ENCODE peak calls at places on chromosomes 2 and 18, in nine cellular contexts. O is mammary epithelial cell, H is fibroblast of pulmonary artery, Q is HFFc6, W is omental fat pad, N is endothelial cell, P is stomach, C is left ventricle myocardium inferior, A is breast epithelium. S is an unnamed sample.

GRCh38 chr2:73970850-73971471 is 13.7 kb upstream of the TET3 start:
- DNase-seq in H (peak), O (no peak), N (no peak), A (peak), P (peak), Q (no peak), W (peak), C (peak), S (peak)

GRCh38 chr18:79944126-79944731 is 7.2 kb downstream of the SLC66A2 start:
- DNase-seq in W (peak), O (no peak), C (no peak), N (no peak), P (peak), H (peak), Q (no peak), A (peak), S (no peak)

GRCh38 chr2:111900859-111901258 is 2.5 kb downstream of the MERTK start:
- DNase-seq in O (peak), C (no peak), P (peak), W (no peak), H (peak), Q (no peak), N (peak), A (no peak), S (peak)

GRCh38 chr18:5584751-5585417 is 41.1 kb upstream of the EPB41L3 start:
- DNase-seq in A (no peak), C (no peak), W (no peak), N (no peak), Q (no peak), H (peak), O (peak), P (no peak), S (no peak)

GRCh38 chr18:13137939-13138821 is 80.4 kb upstream of the LDLRAD4 start:
- DNase-seq in W (peak), P (peak), C (peak), A (no peak), Q (no peak), N (no peak), O (no peak), H (peak), S (no peak)

GRCh38 chr2:20444113-20444992 is 2.5 kb upstream of the RHOB start:
- DNase-seq in H (peak), A (no peak), O (no peak), Q (no peak), P (peak), C (peak), W (no peak), N (no peak), S (no peak)

GRCh38 chr2:44671896-44672295 is 269.6 kb upstream of the SIX3 start:
- DNase-seq in O (no peak), W (no peak), A (no peak), H (no peak), P (no peak), Q (no peak), C (no peak), N (no peak), S (no peak)

GRCh38 chr2:223837290-223838061 is at the start of gene AP1S3:
- DNase-seq in P (peak), C (peak), A (peak), O (peak), H (peak), Q (peak), N (peak), W (peak), S (peak)

GRCh38 chr2:70789304-70790078 is 952 bp downstream of the FIGLA start:
- DNase-seq in O (peak), C (peak), P (peak), H (peak), A (no peak), Q (peak), W (no peak), N (peak), S (peak)

GRCh38 chr18:12657849-12658829 is at the start of gene SPIRE1:
- DNase-seq in C (peak), N (peak), Q (peak), O (peak), P (peak), H (peak), A (peak), W (no peak), S (peak)

GRCh38 chr18:35991696-35992095 is 19.2 kb downstream of the RMP24 start:
- DNase-seq in A (no peak), C (no peak), Q (no peak), W (no peak), N (no peak), P (no peak), O (no peak), H (no peak), S (no peak)

GRCh38 chr2:124877065-124877671 is 852.1 kb downstream of the CNTNAP5 start:
- DNase-seq in N (no peak), C (no peak), H (peak), O (no peak), Q (no peak), P (no peak), W (no peak), A (no peak), S (no peak)

GRCh38 chr2:134359367-134360081 is 105.7 kb downstream of the MGAT5 start:
- DNase-seq in A (no peak), H (no peak), O (peak), C (peak), W (no peak), Q (no peak), N (no peak), P (no peak), S (no peak)

GRCh38 chr2:10597956-10598355 is 91.8 kb downstream of the NOL10 start:
- DNase-seq in C (no peak), P (no peak), Q (peak), O (peak), H (no peak), W (no peak), A (no peak), N (no peak), S (no peak)

GRCh38 chr2:70009776-70010175 is 48.3 kb upstream of the ASPRV1 start:
- DNase-seq in H (no peak), P (peak), O (no peak), A (no peak), C (no peak), Q (no peak), W (no peak), N (no peak), S (no peak)

GRCh38 chr2:220064282-220065042 is 437.0 kb downstream of the SLC4A3 start:
- DNase-seq in H (no peak), Q (no peak), C (no peak), W (no peak), N (no peak), O (no peak), A (no peak), P (no peak), S (no peak)

GRCh38 chr18:3360211-3360610 is 89.8 kb upstream of the TGIF1 start:
- DNase-seq in Q (no peak), A (no peak), O (no peak), C (no peak), P (no peak), H (no peak), W (no peak), N (no peak), S (no peak)

GRCh38 chr18:26656944-26657536 is 108.7 kb upstream of the KCTD1 start:
- DNase-seq in O (peak), H (peak), W (peak), C (peak), A (peak), N (peak), Q (peak), P (peak), S (peak)

GRCh38 chr18:61957801-61958516 is 65.2 kb upstream of the RNF152 start:
- DNase-seq in H (peak), O (no peak), N (no peak), P (no peak), W (no peak), A (no peak), Q (no peak), C (no peak), S (no peak)
- TF ChIP-seq CTCF in H (peak), O (no peak), N (no peak), P (no peak), W (no peak), A (no peak), Q (no peak), C (no peak), S (no peak)

GRCh38 chr18:7084080-7084765 is 33.4 kb downstream of the LAMA1 start:
- DNase-seq in N (no peak), Q (peak), O (peak), W (no peak), P (no peak), A (no peak), C (no peak), H (peak), S (no peak)
- TF ChIP-seq CTCF in N (no peak), Q (no peak), O (no peak), W (no peak), P (no peak), A (no peak), C (no peak), H (no peak), S (no peak)

GRCh38 chr18:76923485-76924085 is 101.2 kb downstream of the ZNF236 start:
- DNase-seq in C (no peak), N (peak), O (peak), Q (no peak), P (no peak), H (peak), A (no peak), W (no peak), S (peak)
- TF ChIP-seq CTCF in C (peak), N (peak), O (peak), Q (peak), P (no peak), H (peak), A (no peak), W (no peak), S (peak)

DNA sequence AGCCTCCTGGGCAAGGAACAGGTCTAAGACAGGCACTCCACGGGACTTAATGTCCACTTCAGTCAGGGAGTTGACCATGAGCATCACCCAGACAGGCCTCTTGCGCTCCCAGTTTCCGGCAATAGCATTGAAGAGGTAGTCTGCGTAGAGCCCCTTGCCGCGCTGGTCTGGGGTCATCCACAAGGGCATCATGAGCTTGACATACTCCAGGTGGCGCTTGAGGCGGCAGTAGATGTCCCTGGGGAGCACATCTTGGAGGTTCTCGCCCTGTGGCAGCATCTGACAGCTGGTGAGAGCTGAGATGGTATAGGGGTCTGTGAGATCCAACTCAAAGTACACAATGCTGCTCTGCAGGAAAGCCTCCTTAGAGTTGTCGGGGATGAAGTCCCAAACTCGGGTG is 10.6 kb downstream of the TRABD2A start:
- DNase-seq in C (no peak), H (no peak), N (no peak), W (no peak), A (no peak), Q (no peak), O (no peak), P (no peak), S (no peak)
- TF ChIP-seq CTCF in C (no peak), H (no peak), N (no peak), W (no peak), A (no peak), Q (no peak), O (no peak), P (no peak), S (no peak)

DNA sequence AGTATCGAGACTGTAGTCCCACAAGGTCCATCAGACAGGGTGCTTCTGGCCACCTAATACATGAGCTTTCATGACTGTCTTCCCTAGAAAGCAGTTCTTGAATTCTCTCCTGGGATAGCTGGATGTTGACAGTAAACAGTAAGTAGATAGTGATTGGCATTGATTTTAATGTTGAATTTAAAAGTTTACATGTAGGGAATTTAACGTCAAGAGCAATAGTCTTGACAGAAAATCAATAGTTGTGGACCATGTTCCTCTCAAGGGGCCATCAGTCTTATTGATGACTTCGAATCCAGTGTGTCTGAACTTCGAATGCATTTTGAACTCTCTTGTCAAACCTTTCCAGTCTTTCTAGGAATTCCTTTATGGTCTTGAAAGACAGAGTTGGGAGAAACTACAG is 63.9 kb downstream of the ITGB1BP1 start:
- DNase-seq in A (no peak), Q (no peak), C (no peak), H (no peak), P (no peak), O (no peak), W (no peak), N (no peak), S (no peak)
- TF ChIP-seq CTCF in A (no peak), Q (no peak), C (no peak), H (no peak), P (no peak), O (no peak), W (no peak), N (no peak), S (no peak)